ENCODE peak calls at places on chromosomes 13 and 19, in nine cellular contexts. X, E, Q, M, H, I, A, F and J are unnamed samples.
A peak's percentile ranks its signal among the peaks of the same experiment; 100 is the strongest.

GRCh38 chr13:74571811-74572210 is 437.6 kb upstream of the KLF12 start:
- DNase-seq in X (no peak), E (no peak), Q (no peak), M (no peak), H (no peak), I (peak; percentile 12), A (no peak), F (no peak), J (peak; percentile 35)

GRCh38 chr19:7987084-7987768 is 18.2 kb downstream of the ELAVL1 start:
- DNase-seq in X (no peak), E (peak; percentile 10), Q (no peak), M (peak; percentile 96), H (no peak), I (no peak), A (no peak), F (no peak), J (no peak)

GRCh38 chr13:43489168-43489730 is 297.5 kb downstream of the ENOX1 start:
- DNase-seq in X (no peak), E (no peak), Q (no peak), M (no peak), H (no peak), I (no peak), A (no peak), F (no peak), J (no peak)

GRCh38 chr19:40464059-40465024 is 1.2 kb downstream of the BLVRB start:
- DNase-seq in X (peak; percentile 88), E (peak; percentile 85), Q (peak; percentile 95), M (peak; percentile 94), H (peak; percentile 73), I (peak; percentile 86), A (peak; percentile 82), F (no peak), J (peak; percentile 95)

GRCh38 chr19:23801798-23802197 is 43.1 kb upstream of the ZNF681 start:
- DNase-seq in X (no peak), E (no peak), Q (no peak), M (no peak), H (no peak), I (no peak), A (no peak), F (no peak), J (no peak)

GRCh38 chr13:82688400-82688999 is 1193.8 kb downstream of the SLITRK1 start:
- DNase-seq in X (peak; percentile 2), E (peak; percentile 3), Q (no peak), M (peak; percentile 10), H (no peak), I (peak; percentile 12), A (no peak), F (no peak), J (no peak)

GRCh38 chr13:42497798-42498197 is 76.2 kb upstream of the TNFSF11 start:
- DNase-seq in X (peak; percentile 40), E (peak; percentile 74), Q (peak; percentile 52), M (peak; percentile 81), H (no peak), I (peak; percentile 87), A (no peak), F (peak; percentile 41), J (no peak)

GRCh38 chr13:44576396-44577235 is 486 bp upstream of the TSC22D1 start:
- DNase-seq in X (no peak), E (no peak), Q (peak; percentile 58), M (no peak), H (peak; percentile 38), I (no peak), A (no peak), F (no peak), J (no peak)

GRCh38 chr13:98959299-98959698 is 18.6 kb downstream of the DOCK9 start:
- DNase-seq in X (no peak), E (no peak), Q (no peak), M (no peak), H (no peak), I (no peak), A (no peak), F (no peak), J (no peak)

GRCh38 chr19:16566161-16566560 is 6.1 kb downstream of the SLC35E1 start:
- DNase-seq in X (no peak), E (no peak), Q (no peak), M (no peak), H (no peak), I (no peak), A (no peak), F (no peak), J (no peak)

GRCh38 chr19:3479819-3480215 is 508 bp downstream of the SMIM24 start:
- DNase-seq in X (no peak), E (no peak), Q (peak; percentile 58), M (no peak), H (no peak), I (no peak), A (peak; percentile 71), F (no peak), J (peak; percentile 66)

GRCh38 chr19:45815501-45816216 is 551 bp upstream of the RSPH6A start:
- DNase-seq in X (no peak), E (peak; percentile 10), Q (no peak), M (no peak), H (peak; percentile 65), I (no peak), A (peak; percentile 94), F (no peak), J (peak; percentile 95)

DNA sequence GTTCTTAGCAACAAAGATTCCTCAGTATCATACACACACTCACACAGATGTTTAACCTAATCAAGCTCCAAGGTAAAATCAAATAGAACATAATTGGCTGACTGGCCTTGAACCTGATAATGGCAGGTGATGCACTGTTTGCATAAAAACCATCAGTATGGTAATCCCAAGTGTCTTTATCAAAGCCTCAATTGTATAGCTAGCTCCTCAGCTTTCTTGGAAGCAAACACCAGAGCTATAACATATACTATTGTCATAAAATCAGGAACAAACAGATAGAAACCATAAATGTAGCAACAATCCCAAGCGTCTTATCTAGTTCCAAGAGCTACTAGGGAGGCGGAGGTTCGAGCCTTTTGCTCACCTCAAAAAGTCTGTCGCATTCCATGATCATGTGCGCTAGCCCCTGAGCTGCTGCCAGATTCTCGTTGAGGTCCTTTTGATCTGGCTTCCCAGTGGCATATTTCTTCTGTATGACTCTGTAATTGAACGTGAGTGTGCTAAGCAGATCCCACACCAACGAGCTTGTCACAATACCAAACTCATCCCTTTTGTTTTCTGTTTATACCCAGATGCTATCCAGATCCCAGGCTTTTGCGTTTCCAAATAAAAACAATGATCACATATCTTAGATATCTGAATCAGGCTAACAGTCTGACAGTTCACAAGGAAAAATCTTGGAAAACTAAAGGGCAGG is 95.3 kb downstream of the KL start:
- DNase-seq in X (peak; percentile 61), E (peak; percentile 69), Q (peak; percentile 71), M (no peak), H (no peak), I (no peak), A (no peak), F (no peak), J (no peak)
- H3K4me2 ChIP-seq in X (no peak overlapping the region), E (peak overlapping the region; percentile 37), Q (peak overlapping the region; percentile 14), M (no peak overlapping the region), H (no peak overlapping the region), I (no peak overlapping the region), A (no peak overlapping the region), F (no peak overlapping the region), J (no peak overlapping the region)

GRCh38 chr13:28423010-28423409 is 71.9 kb downstream of the FLT1 start:
- DNase-seq in X (no peak), E (no peak), Q (no peak), M (no peak), H (no peak), I (no peak), A (no peak), F (no peak), J (no peak)
- H3K9ac ChIP-seq in X (no peak overlapping the region), E (no peak overlapping the region), Q (no peak overlapping the region), M (no peak overlapping the region), H (no peak overlapping the region), I (no peak overlapping the region), A (no peak overlapping the region), F (no peak overlapping the region), J (no peak overlapping the region)

DNA sequence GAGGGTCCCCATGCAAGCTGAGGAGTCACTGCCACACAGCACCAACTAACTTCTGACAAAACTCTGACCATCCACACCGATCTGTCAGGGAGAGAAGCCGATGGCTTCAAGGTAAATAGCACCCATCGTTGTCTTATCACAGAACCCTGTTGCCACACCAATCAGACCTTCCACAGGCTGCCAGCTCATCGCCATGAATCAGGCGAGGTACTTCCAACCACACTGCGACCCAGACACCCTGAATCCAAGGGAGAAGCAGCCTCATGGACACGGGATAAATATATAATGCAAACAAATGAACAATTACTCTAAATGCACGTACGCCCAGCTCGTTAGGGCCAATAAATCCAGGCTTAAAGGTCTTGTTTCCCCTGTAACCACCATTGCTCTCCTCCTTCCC is 20.8 kb downstream of the RANBP3 start:
- DNase-seq in X (peak; percentile 62), E (peak; percentile 69), Q (peak; percentile 49), M (no peak), H (no peak), I (no peak), A (no peak), F (no peak), J (no peak)
- H3K4me2 ChIP-seq in X (no peak overlapping the region), E (no peak overlapping the region), Q (no peak overlapping the region), M (no peak overlapping the region), H (no peak overlapping the region), I (no peak overlapping the region), A (no peak overlapping the region), F (no peak overlapping the region), J (no peak overlapping the region)

GRCh38 chr19:1846517-1847205 is 1.6 kb downstream of the REXO1 start:
- DNase-seq in X (no peak), E (no peak), Q (no peak), M (no peak), H (no peak), I (no peak), A (no peak), F (no peak), J (no peak)

GRCh38 chr19:1848399-1849131 is at the start of gene REXO1:
- DNase-seq in X (peak; percentile 87), E (peak; percentile 87), Q (peak; percentile 90), M (peak; percentile 95), H (peak; percentile 98), I (peak; percentile 94), A (peak; percentile 94), F (no peak), J (peak; percentile 97)

GRCh38 chr19:1849132-1849474 is 820 bp upstream of the REXO1 start:
- DNase-seq in X (no peak), E (no peak), Q (no peak), M (no peak), H (no peak), I (no peak), A (no peak), F (no peak), J (no peak)

GRCh38 chr19:1847348-1847683 is 967 bp downstream of the REXO1 start:
- DNase-seq in X (no peak), E (peak; percentile 50), Q (no peak), M (no peak), H (no peak), I (no peak), A (no peak), F (no peak), J (no peak)

DNA sequence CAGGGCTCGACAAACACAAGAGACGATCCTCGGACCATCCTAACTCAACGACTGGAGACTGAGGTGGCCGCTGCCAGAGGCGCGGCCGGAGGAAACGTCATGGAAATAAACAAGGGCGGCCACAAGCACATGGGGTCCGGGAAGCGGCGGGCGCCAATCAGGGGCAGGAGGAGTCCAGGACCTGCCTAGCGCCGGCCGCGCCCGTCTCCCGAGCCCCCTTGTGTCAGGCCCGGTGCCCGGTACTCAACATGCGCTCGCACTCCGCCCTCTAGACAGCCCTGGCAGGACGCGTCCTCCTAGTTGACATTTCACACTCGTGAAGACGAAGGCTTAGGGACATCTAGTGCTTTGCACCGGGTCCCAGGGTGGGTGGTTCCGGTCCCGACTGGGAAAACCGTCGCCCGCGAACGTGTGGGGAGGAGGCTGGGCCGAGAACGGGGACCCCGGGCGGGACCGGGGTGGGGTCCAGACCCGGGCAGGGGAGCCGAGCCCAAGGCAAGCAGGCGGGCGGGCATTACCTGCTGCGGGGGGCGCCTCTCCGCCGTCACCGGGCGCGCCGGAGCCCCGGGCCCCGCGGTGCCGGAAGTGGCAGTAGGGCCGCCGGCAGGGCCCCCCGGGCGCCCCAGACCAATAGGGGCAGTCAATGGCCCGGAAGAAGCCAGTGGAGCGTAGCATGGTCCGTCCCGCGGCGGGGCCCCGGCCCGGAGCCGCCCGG is 442 bp downstream of the REXO1 start:
- DNase-seq in X (peak; percentile 40), E (peak; percentile 57), Q (peak; percentile 87), M (peak; percentile 25), H (no peak), I (peak; percentile 54), A (no peak), F (no peak), J (peak; percentile 74)
- H3K9ac ChIP-seq in X (peak overlapping the region; percentile 91), E (peak overlapping the region; percentile 100), Q (peak overlapping the region; percentile 99), M (peak overlapping the region; percentile 98), H (peak overlapping the region; percentile 94), I (peak overlapping the region; percentile 96), A (peak overlapping the region; percentile 93), F (peak overlapping the region; percentile 94), J (peak overlapping the region; percentile 93)